ENCODE peak calls at places on chromosomes 16 and 17, in seven cellular contexts. W, V, Y, A, U, Q and P are unnamed samples.

GRCh38 chr16:74578433-74578832 is 28.5 kb downstream of the GLG1 start:
- DNase-seq in W (no peak), V (no peak), Y (no peak), A (no peak), U (no peak), Q (no peak), P (no peak)

GRCh38 chr16:24980077-24980793 is 34.9 kb downstream of the ARHGAP17 start:
- DNase-seq in W (no peak), V (no peak), Y (no peak), A (no peak), U (no peak), Q (no peak), P (no peak)

GRCh38 chr17:28997811-28998210 is 8.0 kb downstream of the SEZ6 start:
- DNase-seq in W (no peak), V (no peak), Y (no peak), A (no peak), U (no peak), Q (peak), P (no peak)

GRCh38 chr17:66650490-66650877 is 184.4 kb upstream of the CACNG5 start:
- DNase-seq in W (no peak), V (no peak), Y (no peak), A (no peak), U (no peak), Q (no peak), P (no peak)

GRCh38 chr16:1526608-1527555 is 6.6 kb upstream of the TMEM204 start:
- DNase-seq in W (no peak), V (no peak), Y (no peak), A (no peak), U (no peak), Q (no peak), P (no peak)

GRCh38 chr16:87375426-87376135 is 8.0 kb downstream of the FBXO31 start:
- DNase-seq in W (no peak), V (no peak), Y (no peak), A (no peak), U (peak), Q (no peak), P (no peak)

GRCh38 chr17:74671031-74671771 is 41.5 kb downstream of the CD300LF start:
- DNase-seq in W (peak), V (peak), Y (no peak), A (peak), U (peak), Q (no peak), P (no peak)

GRCh38 chr17:33055171-33055611 is 63.5 kb downstream of the SPACA3 start:
- DNase-seq in W (no peak), V (no peak), Y (no peak), A (no peak), U (no peak), Q (no peak), P (no peak)

GRCh38 chr16:84054916-84055315 is 12.3 kb upstream of the SLC38A8 start:
- DNase-seq in W (no peak), V (no peak), Y (no peak), A (peak), U (no peak), Q (no peak), P (no peak)

GRCh38 chr16:57591870-57592485 is 36.5 kb upstream of the ADGRG1 start:
- DNase-seq in W (no peak), V (no peak), Y (no peak), A (no peak), U (no peak), Q (no peak), P (no peak)

GRCh38 chr17:65783845-65784334 is 222.4 kb upstream of the AXIN2 start:
- DNase-seq in W (no peak), V (no peak), Y (no peak), A (no peak), U (peak), Q (no peak), P (no peak)

GRCh38 chr17:47896672-47897490 is 845 bp downstream of the SP2 start:
- DNase-seq in W (no peak), V (no peak), Y (no peak), A (no peak), U (no peak), Q (no peak), P (no peak)

GRCh38 chr17:1949754-1950153 is 75.4 kb downstream of the RTN4RL1 start:
- DNase-seq in W (no peak), V (no peak), Y (no peak), A (no peak), U (no peak), Q (no peak), P (no peak)

GRCh38 chr16:86925067-86925791 is 346.9 kb downstream of the FOXL1 start:
- DNase-seq in W (no peak), V (no peak), Y (no peak), A (no peak), U (peak), Q (no peak), P (no peak)

GRCh38 chr16:81216706-81217105 is 21.8 kb upstream of the BCO1 start:
- DNase-seq in W (no peak), V (no peak), Y (no peak), A (no peak), U (no peak), Q (no peak), P (no peak)

GRCh38 chr16:61836804-61837398 is 199.3 kb downstream of the CDH8 start:
- DNase-seq in W (no peak), V (no peak), Y (no peak), A (no peak), U (no peak), Q (no peak), P (no peak)

GRCh38 chr17:49210158-49211029 is at the start of the genes ABI3 and GNGT2:
- DNase-seq in W (peak), V (peak), Y (no peak), A (no peak), U (peak), Q (no peak), P (peak)

GRCh38 chr16:50282955-50283631 is 16.7 kb downstream of the ADCY7 start:
- DNase-seq in W (no peak), V (no peak), Y (no peak), A (no peak), U (no peak), Q (no peak), P (no peak)

GRCh38 chr16:56331915-56332314 is 93.4 kb downstream of the AMFR start:
- DNase-seq in W (no peak), V (no peak), Y (no peak), A (no peak), U (no peak), Q (no peak), P (no peak)

GRCh38 chr16:88023786-88024185 is 72.6 kb downstream of the BANP start:
- DNase-seq in W (no peak), V (no peak), Y (no peak), A (no peak), U (no peak), Q (no peak), P (no peak)

GRCh38 chr16:85425061-85425662 is 188.0 kb upstream of the GSE1 start:
- DNase-seq in W (no peak), V (no peak), Y (no peak), A (peak), U (no peak), Q (peak), P (no peak)

GRCh38 chr17:8142887-8143580 is 9.2 kb downstream of the PER1 start:
- DNase-seq in W (no peak), V (no peak), Y (no peak), A (no peak), U (no peak), Q (no peak), P (no peak)

GRCh38 chr17:32755045-32755805 is 121.7 kb downstream of the MYO1D start:
- DNase-seq in W (no peak), V (peak), Y (no peak), A (no peak), U (peak), Q (peak), P (no peak)

GRCh38 chr16:88743693-88744519 is 37.6 kb downstream of the CTU2 start:
- DNase-seq in W (peak), V (peak), Y (peak), A (peak), U (peak), Q (no peak), P (no peak)

GRCh38 chr16:65546353-65546791 is 424.5 kb upstream of the CDH11 start:
- DNase-seq in W (no peak), V (no peak), Y (no peak), A (no peak), U (no peak), Q (no peak), P (no peak)

GRCh38 chr17:81405382-81406005 is 10.2 kb downstream of the BAHCC1 start:
- DNase-seq in W (no peak), V (no peak), Y (no peak), A (no peak), U (peak), Q (no peak), P (no peak)

GRCh38 chr17:76359375-76359774 is 5.7 kb upstream of the PRPSAP1 start:
- DNase-seq in W (no peak), V (no peak), Y (no peak), A (no peak), U (no peak), Q (no peak), P (no peak)

GRCh38 chr17:20095366-20096080 is 86.4 kb downstream of the SPECC1 start:
- DNase-seq in W (no peak), V (no peak), Y (peak), A (no peak), U (peak), Q (no peak), P (no peak)

GRCh38 chr17:32763855-32764439 is 113.0 kb downstream of the MYO1D start:
- DNase-seq in W (no peak), V (no peak), Y (no peak), A (no peak), U (no peak), Q (no peak), P (no peak)

GRCh38 chr16:66935319-66936011 is at the start of gene CES2:
- DNase-seq in W (no peak), V (no peak), Y (peak), A (no peak), U (peak), Q (no peak), P (no peak)

GRCh38 chr16:9567674-9568073 is 476.2 kb downstream of the HAPSTR1 start:
- DNase-seq in W (no peak), V (no peak), Y (no peak), A (no peak), U (no peak), Q (no peak), P (no peak)

GRCh38 chr17:34709108-34709779 is 129.9 kb downstream of the TMEM132E start:
- DNase-seq in W (no peak), V (no peak), Y (no peak), A (no peak), U (no peak), Q (no peak), P (no peak)

GRCh38 chr17:1174490-1174889 is 5.3 kb downstream of the ABR start:
- DNase-seq in W (no peak), V (no peak), Y (no peak), A (no peak), U (no peak), Q (no peak), P (no peak)

GRCh38 chr16:27458196-27458728 is 56.3 kb downstream of the IL21R start:
- DNase-seq in W (no peak), V (no peak), Y (no peak), A (no peak), U (no peak), Q (no peak), P (no peak)

GRCh38 chr16:67345401-67345800 is 18.8 kb downstream of the LRRC36 start:
- DNase-seq in W (no peak), V (no peak), Y (no peak), A (no peak), U (no peak), Q (no peak), P (no peak)

GRCh38 chr16:10981697-10982216 is 37.4 kb downstream of the CLEC16A start:
- DNase-seq in W (no peak), V (no peak), Y (no peak), A (no peak), U (no peak), Q (no peak), P (no peak)

GRCh38 chr17:2867441-2868424 is 71.5 kb downstream of the RAP1GAP2 start:
- DNase-seq in W (no peak), V (no peak), Y (no peak), A (no peak), U (no peak), Q (no peak), P (no peak)

GRCh38 chr17:73782641-73783381 is 138.6 kb upstream of the SDK2 start:
- DNase-seq in W (no peak), V (no peak), Y (no peak), A (no peak), U (no peak), Q (no peak), P (no peak)

GRCh38 chr17:36072431-36073121 is 8.5 kb downstream of the CCL18 start:
- DNase-seq in W (peak), V (no peak), Y (peak), A (peak), U (peak), Q (peak), P (peak)